ENCODE peak calls at places on chromosomes 7 and 10, in four cellular contexts. C is HL-60, F is K562, J is GM12878. W is an unnamed sample.

GRCh38 chr7:45259966-45260646 is 102.5 kb downstream of the RAMP3 start:
- DNase-seq in C (peak), F (peak), J (no peak), W (peak)

GRCh38 chr7:147903871-147904576 is 686.5 kb upstream of the C7orf33 start:
- DNase-seq in C (no peak), F (no peak), J (no peak), W (no peak)

GRCh38 chr10:81873932-81874816 is 820 bp upstream of the NRG3 start:
- DNase-seq in C (no peak), F (no peak), J (no peak), W (no peak)

GRCh38 chr7:104973909-104974415 is 40.0 kb upstream of the KMT2E start:
- DNase-seq in C (no peak), F (no peak), J (no peak), W (no peak)

GRCh38 chr7:37212526-37212925 is 236.1 kb downstream of the ELMO1 start:
- DNase-seq in C (no peak), F (no peak), J (no peak), W (no peak)

GRCh38 chr10:98295401-98295811 is 27.4 kb upstream of the LOXL4 start:
- DNase-seq in C (no peak), F (no peak), J (peak), W (no peak)

GRCh38 chr10:80585812-80586211 is 48.1 kb downstream of the SH2D4B start:
- DNase-seq in C (no peak), F (no peak), J (no peak), W (no peak)

GRCh38 chr10:52128056-52128683 is 185.9 kb upstream of the DKK1 start:
- DNase-seq in C (no peak), F (no peak), J (no peak), W (no peak)

GRCh38 chr10:132464256-132465192 is 67.5 kb downstream of the PWWP2B start:
- DNase-seq in C (no peak), F (no peak), J (no peak), W (no peak)

GRCh38 chr10:36640626-36641025 is 484.8 kb upstream of the ANKRD30A start:
- DNase-seq in C (no peak), F (no peak), J (no peak), W (no peak)

GRCh38 chr7:3028071-3028766 is 15.4 kb downstream of the CARD11 start:
- DNase-seq in C (no peak), F (no peak), J (no peak), W (no peak)

GRCh38 chr10:35827783-35828182 is 185.7 kb upstream of the FZD8 start:
- DNase-seq in C (no peak), F (no peak), J (no peak), W (no peak)

GRCh38 chr7:67725437-67725836 is 728.8 kb downstream of the TYW1 start:
- DNase-seq in C (no peak), F (no peak), J (no peak), W (no peak)

GRCh38 chr10:110527731-110528171 is 30.0 kb downstream of the DUSP5 start:
- DNase-seq in C (no peak), F (no peak), J (no peak), W (no peak)

DNA sequence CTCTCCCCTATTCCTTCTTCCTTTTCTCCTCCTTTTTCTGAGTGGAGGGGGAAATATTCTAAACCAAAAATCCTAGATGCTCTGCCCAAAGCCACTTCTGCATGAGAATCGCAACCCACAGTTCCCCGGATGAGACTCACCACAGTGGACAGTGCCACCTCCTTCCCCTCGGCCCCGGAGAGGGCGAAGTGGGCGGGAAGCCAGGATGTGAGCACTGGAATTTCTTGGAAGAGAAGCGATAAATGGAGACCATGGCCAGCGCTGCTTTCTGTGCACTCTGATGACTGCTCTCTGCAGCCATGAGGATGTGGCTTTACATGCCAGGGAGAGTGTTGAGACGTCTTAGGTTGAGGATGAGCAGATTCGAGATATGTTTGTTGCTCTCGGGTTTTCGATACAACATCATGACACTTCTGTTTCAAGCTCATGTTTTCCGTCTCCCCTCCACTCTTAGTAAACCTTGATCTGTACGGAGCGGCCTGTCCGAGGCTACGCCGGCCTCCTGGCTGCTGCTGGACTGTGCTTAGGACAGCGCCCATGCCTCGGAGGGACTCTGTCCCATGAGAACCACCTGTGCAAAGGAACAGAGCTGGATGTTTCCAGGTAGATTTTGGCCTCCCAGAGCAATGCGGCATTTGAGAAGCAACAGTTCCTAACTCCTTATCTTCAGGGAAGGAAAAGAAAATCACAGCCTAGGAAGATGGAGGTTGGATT is 414.6 kb upstream of the FOXK1 start:
- DNase-seq in C (no peak), F (no peak), J (no peak), W (no peak)
- TF ChIP-seq SPI1 in C (no peak), F (no peak), J (no peak), W (no peak)

DNA sequence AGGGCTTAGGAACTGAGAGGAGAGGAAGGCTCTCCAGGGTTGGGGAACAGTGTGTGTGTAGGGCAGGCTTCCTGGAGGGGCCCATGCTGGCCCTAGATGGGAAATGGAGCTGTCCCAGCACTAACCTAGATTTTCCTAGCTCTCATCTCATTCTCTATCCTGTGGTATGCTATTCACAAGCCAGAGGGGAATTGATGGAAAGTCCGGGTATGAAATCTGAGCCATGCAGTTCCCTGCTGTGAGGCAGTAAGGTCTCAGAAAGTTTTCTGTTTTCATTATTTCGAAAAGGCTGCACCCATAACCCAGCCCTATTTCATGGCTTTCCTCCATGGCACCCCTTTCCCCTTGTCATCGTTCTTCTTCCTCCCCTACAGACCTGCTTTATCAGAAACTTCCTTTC is 220.3 kb downstream of the RPS24 start:
- DNase-seq in C (no peak), F (no peak), J (no peak), W (no peak)
- TF ChIP-seq SPI1 in C (no peak), F (no peak), J (no peak), W (no peak)

DNA sequence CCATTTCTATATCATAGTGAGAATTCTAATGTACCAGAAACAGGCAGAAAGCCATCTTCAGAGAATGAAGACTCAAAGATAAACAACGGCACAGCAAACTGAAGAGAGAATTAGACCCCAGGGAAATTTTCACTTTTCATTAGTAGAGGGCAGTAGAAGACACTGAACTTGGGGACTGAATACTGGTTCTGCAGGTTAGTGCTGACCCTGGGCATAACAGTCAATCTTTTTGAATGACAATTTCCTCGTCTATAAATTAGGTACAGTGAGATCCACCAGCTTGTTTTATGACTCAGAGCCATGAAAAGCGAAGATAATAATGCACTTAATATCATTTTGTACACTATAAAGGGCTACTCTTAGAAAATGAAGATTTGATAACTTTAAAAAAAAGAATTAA is 13.7 kb downstream of the FKBP14 start:
- DNase-seq in C (no peak), F (no peak), J (no peak), W (no peak)
- TF ChIP-seq SPI1 in C (no peak), F (no peak), J (no peak), W (no peak)

GRCh38 chr7:143214789-143215679 is 6.8 kb upstream of the TAS2R40 start:
- DNase-seq in C (peak), F (peak), J (peak), W (peak)

GRCh38 chr7:143210541-143210940 is 11.3 kb upstream of the TAS2R40 start:
- DNase-seq in C (no peak), F (no peak), J (no peak), W (no peak)

GRCh38 chr7:143217806-143218205 is 4.0 kb upstream of the TAS2R40 start:
- DNase-seq in C (no peak), F (no peak), J (no peak), W (no peak)

GRCh38 chr7:143221737-143222136 is at the start of gene TAS2R40:
- DNase-seq in C (no peak), F (no peak), J (no peak), W (no peak)

DNA sequence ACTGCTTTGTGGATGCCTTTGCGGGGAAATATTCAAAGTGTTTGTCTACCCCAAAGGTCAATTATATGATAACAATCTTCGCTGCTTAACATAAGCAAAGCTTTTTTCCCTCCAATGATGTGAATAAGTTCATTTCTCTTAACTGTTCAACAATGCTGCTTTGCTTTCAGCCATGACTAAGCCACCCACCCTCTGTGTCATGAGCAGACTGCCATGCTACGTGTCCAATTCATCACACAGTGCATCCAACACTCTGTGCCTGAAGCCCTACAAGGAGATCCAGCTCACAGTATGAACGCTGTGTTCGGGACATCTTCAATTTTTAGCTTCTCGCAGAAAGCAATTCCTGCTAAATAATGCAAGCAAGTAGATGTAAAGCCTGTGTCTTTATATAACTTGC is 5.7 kb upstream of the TAS2R40 start:
- DNase-seq in C (no peak), F (no peak), J (no peak), W (no peak)
- TF ChIP-seq SPI1 in C (no peak), F (no peak), J (no peak), W (no peak)

GRCh38 chr7:29523728-29524127 is 39.9 kb upstream of the PRR15 start:
- DNase-seq in C (no peak), F (no peak), J (no peak), W (no peak)

DNA sequence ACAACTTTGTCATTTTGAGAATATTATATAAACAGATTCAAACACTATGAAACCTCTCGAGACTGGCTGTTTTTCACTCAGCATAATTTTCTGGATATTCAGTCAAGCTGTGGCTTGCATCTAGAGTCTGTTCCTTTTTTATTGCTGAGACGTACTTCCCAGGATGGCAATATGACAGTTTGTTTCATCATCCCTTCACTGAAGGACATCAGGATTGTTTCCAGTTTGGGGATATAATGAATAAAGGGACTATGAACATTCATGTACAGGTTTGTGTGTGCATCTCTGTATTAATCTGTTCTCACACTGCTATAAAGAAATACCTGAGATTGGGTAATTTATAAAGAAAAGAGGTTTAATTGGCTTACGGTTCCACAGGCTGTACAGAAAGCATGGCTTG is 35.9 kb upstream of the PRR15 start:
- DNase-seq in C (no peak), F (no peak), J (no peak), W (no peak)
- TF ChIP-seq SPI1 in C (no peak), F (no peak), J (no peak), W (no peak)

GRCh38 chr7:107108951-107109350 is 59.9 kb upstream of the HBP1 start:
- DNase-seq in C (no peak), F (no peak), J (no peak), W (no peak)

GRCh38 chr7:107100824-107101223 is 56.3 kb downstream of the PRKAR2B start:
- DNase-seq in C (no peak), F (no peak), J (no peak), W (no peak)

GRCh38 chr7:107105591-107106245 is 61.2 kb downstream of the PRKAR2B start:
- DNase-seq in C (no peak), F (no peak), J (no peak), W (no peak)

GRCh38 chr7:107103369-107103768 is 58.9 kb downstream of the PRKAR2B start:
- DNase-seq in C (no peak), F (peak), J (no peak), W (no peak)
- TF ChIP-seq SPI1 in C (no peak), F (peak), J (peak), W (peak)

GRCh38 chr7:64581391-64581790 is 18.5 kb upstream of the ZNF680 start:
- DNase-seq in C (no peak), F (no peak), J (no peak), W (no peak)

DNA sequence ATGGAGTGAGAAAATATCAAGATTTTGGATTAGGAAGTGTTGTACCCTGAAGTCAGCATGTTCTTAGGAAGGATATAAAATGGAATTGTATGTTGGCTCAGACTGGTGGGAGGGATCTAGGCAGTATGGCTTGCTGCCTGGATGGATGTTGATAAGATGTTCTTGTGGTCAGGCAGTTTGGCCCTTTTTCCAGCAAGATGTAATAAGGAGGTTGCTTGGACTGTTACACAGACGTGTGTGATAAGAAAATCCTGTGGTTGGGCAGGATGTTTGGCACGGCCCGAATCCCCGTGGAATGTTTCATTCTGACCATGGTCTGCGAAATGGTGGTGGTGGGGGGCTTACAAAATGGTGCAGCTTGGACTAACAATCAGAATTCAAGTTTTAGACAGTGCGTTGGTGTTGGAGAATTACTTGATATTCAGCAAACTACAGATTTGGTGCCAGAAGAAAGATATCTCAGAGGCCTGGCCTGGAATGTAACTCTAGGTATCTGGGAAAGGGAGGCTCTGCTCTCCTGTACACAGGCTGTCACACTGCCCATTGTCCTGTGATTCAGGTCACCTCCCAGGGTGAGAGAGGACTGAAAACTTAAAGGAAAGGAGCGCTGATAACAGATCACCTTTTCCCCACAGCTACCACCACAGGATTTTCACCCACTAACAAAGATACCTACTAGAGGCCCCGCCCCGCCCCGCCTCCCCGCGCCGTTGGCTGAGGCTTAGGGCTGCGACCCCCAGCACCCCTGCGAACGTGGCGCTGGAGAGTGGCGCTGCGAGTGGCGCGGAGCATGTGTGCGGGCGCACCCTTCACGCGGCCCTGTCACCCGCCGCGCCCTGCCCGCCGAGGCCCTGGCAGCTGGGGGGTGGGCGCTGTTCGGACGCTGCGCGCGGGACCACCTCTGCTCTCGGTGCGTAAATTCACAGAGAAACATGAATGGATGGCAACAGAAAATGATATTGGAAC is 19.3 kb upstream of the ZNF680 start:
- DNase-seq in C (no peak), F (peak), J (no peak), W (no peak)
- TF ChIP-seq SPI1 in C (no peak), F (no peak), J (no peak), W (no peak)

DNA sequence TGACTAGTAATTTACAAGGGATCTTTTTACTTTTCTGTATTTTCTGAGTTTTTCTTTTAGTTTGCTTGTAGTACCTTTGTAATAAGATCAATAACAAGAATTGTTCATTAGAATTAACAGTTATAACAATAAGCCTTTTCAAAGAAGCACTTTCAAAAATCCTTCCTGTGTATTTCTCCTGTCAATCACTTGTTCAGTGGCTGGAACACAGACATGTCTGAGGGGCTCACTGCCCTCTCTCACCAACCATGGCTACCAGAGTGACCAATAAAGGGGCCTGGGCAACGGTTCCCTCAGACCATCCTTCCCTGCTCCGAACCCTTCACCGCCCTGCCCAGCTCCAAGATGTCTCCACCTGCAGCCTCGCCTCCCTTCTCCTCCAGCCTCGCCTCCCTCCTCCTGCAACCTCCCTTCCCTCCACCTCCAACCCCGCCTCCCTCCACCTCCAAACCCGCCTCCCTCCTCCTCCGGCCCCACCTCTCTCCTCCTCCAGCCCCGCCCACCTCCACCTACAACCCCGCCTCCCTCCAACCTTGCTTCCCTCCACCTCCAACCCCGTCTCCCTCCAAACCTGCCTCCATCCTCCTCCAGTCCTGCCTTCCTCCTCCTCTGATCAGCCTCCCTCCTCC is 353.4 kb downstream of the TNS3 start:
- DNase-seq in C (no peak), F (peak), J (no peak), W (no peak)
- TF ChIP-seq SPI1 in C (no peak), F (no peak), J (no peak), W (no peak)

W was measured in GM12891.